ENCODE peak calls at places on chromosomes 11 and 22, in ten cellular contexts. H is colonic mucosa; N is activated CD8-positive, alpha-beta memory T cell treated with anti-CD3 and anti-CD28 coated beads for 4 hours; P is NCI-H2171; D is psoas muscle; Z is neural progenitor cell; F is PC-9; W is fibroblast of pulmonary artery; R is activated CD4-positive, alpha-beta memory T cell treated with anti-CD3 and anti-CD28 coated beads, Interleukin-2, amount 10 ng/mL, durations not matched to agents 7 days and 5 days; B is neural crest cell. Y is an unnamed sample.

GRCh38 chr11:59676205-59676604 is 7.4 kb upstream of the PATL1 start:
- DNase-seq in H (no peak), N (no peak), P (no peak), D (no peak), Z (no peak), F (no peak), W (no peak), R (no peak), B (no peak), Y (no peak)

GRCh38 chr11:13745165-13745564 is 76.7 kb downstream of the FAR1 start:
- DNase-seq in H (no peak), N (no peak), P (no peak), D (no peak), Z (no peak), F (no peak), W (peak; percentile 27), R (no peak), B (no peak), Y (no peak)

GRCh38 chr11:106524446-106524845 is 447.0 kb downstream of the AASDHPPT start:
- DNase-seq in H (no peak), N (no peak), P (peak; percentile 35), D (no peak), Z (no peak), F (no peak), W (no peak), R (no peak), B (no peak), Y (no peak)

GRCh38 chr11:14500181-14500651 is 605 bp upstream of the COPB1 start:
- DNase-seq in H (peak; percentile 74), N (peak; percentile 11), P (no peak), D (no peak), Z (peak; percentile 24), F (peak; percentile 42), W (peak; percentile 61), R (peak; percentile 63), B (no peak), Y (peak; percentile 8)

GRCh38 chr11:7056828-7057513 is 31.8 kb upstream of the RBMXL2 start:
- DNase-seq in H (no peak), N (no peak), P (no peak), D (no peak), Z (no peak), F (no peak), W (peak; percentile 44), R (no peak), B (no peak), Y (no peak)

GRCh38 chr11:969651-970205 is 44.1 kb downstream of the AP2A2 start:
- DNase-seq in H (no peak), N (no peak), P (no peak), D (no peak), Z (no peak), F (no peak), W (no peak), R (no peak), B (no peak), Y (no peak)

GRCh38 chr22:35230839-35231584 is 26.3 kb upstream of the HMGXB4 start:
- DNase-seq in H (peak; percentile 27), N (no peak), P (no peak), D (no peak), Z (no peak), F (no peak), W (no peak), R (peak; percentile 16), B (no peak), Y (no peak)

GRCh38 chr11:127600674-127601073 is 600.1 kb upstream of the KIRREL3 start:
- DNase-seq in H (no peak), N (no peak), P (no peak), D (no peak), Z (no peak), F (no peak), W (no peak), R (no peak), B (no peak), Y (no peak)

GRCh38 chr11:74025467-74026166 is 16.7 kb upstream of the UCP3 start:
- DNase-seq in H (no peak), N (no peak), P (no peak), D (no peak), Z (no peak), F (peak; percentile 73), W (peak; percentile 19), R (no peak), B (no peak), Y (no peak)

GRCh38 chr11:106644824-106645223 is 373.5 kb downstream of the GUCY1A2 start:
- DNase-seq in H (no peak), N (no peak), P (no peak), D (no peak), Z (no peak), F (no peak), W (peak; percentile 25), R (no peak), B (no peak), Y (no peak)

GRCh38 chr11:20712912-20713311 is 43.5 kb downstream of the NELL1 start:
- DNase-seq in H (no peak), N (no peak), P (no peak), D (no peak), Z (no peak), F (no peak), W (no peak), R (no peak), B (no peak), Y (no peak)

GRCh38 chr11:23903044-23903704 is 593.7 kb upstream of the LUZP2 start:
- DNase-seq in H (no peak), N (no peak), P (no peak), D (no peak), Z (no peak), F (peak; percentile 37), W (peak; percentile 94), R (no peak), B (no peak), Y (no peak)

GRCh38 chr11:4748435-4748834 is 21.3 kb downstream of the OR51F1 start:
- DNase-seq in H (no peak), N (no peak), P (no peak), D (no peak), Z (no peak), F (no peak), W (peak; percentile 0), R (no peak), B (no peak), Y (no peak)

GRCh38 chr11:116853461-116854073 is 16.1 kb upstream of the APOA1 start:
- DNase-seq in H (peak; percentile 66), N (peak; percentile 28), P (no peak), D (no peak), Z (no peak), F (peak; percentile 75), W (peak; percentile 77), R (peak; percentile 75), B (no peak), Y (no peak)

GRCh38 chr11:47234669-47235075 is 13.9 kb downstream of the ACP2 start:
- DNase-seq in H (no peak), N (no peak), P (no peak), D (peak; percentile 57), Z (no peak), F (no peak), W (peak; percentile 41), R (no peak), B (no peak), Y (no peak)

GRCh38 chr22:37860796-37861421 is 11.7 kb downstream of the EIF3L start:
- DNase-seq in H (no peak), N (no peak), P (no peak), D (no peak), Z (no peak), F (no peak), W (peak; percentile 13), R (no peak), B (no peak), Y (no peak)

GRCh38 chr22:49240016-49240380 is 587.7 kb downstream of the BRD1 start:
- DNase-seq in H (no peak), N (no peak), P (no peak), D (no peak), Z (no peak), F (no peak), W (no peak), R (no peak), B (no peak), Y (no peak)

GRCh38 chr11:22192642-22193347 is at the start of gene ANO5:
- DNase-seq in H (peak; percentile 88), N (no peak), P (peak; percentile 50), D (peak; percentile 92), Z (peak; percentile 87), F (no peak), W (peak; percentile 1), R (no peak), B (peak; percentile 57), Y (peak; percentile 59)

GRCh38 chr11:12118940-12119339 is 8.6 kb downstream of the MICAL2 start:
- DNase-seq in H (no peak), N (no peak), P (peak; percentile 9), D (no peak), Z (no peak), F (no peak), W (no peak), R (no peak), B (no peak), Y (no peak)

GRCh38 chr22:40180403-40180802 is 2.7 kb downstream of the TNRC6B start:
- DNase-seq in H (no peak), N (no peak), P (no peak), D (no peak), Z (no peak), F (no peak), W (no peak), R (no peak), B (no peak), Y (no peak)

GRCh38 chr11:120288021-120288420 is 37.1 kb upstream of the TLCD5 start:
- DNase-seq in H (no peak), N (no peak), P (no peak), D (no peak), Z (no peak), F (peak; percentile 70), W (no peak), R (no peak), B (no peak), Y (no peak)

GRCh38 chr22:19811811-19812771 is 42.6 kb downstream of the GNB1L start:
- DNase-seq in H (peak; percentile 13), N (no peak), P (no peak), D (no peak), Z (no peak), F (no peak), W (no peak), R (no peak), B (no peak), Y (no peak)

GRCh38 chr11:433111-433510 is 8.7 kb downstream of the ANO9 start:
- DNase-seq in H (no peak), N (no peak), P (no peak), D (peak; percentile 45), Z (no peak), F (no peak), W (no peak), R (no peak), B (no peak), Y (no peak)

GRCh38 chr22:42641801-42642413 is 1.5 kb upstream of the ATP5MGL start:
- DNase-seq in H (no peak), N (no peak), P (no peak), D (no peak), Z (no peak), F (no peak), W (no peak), R (no peak), B (no peak), Y (no peak)

GRCh38 chr11:100692290-100692689 is 5.2 kb downstream of the ARHGAP42 start:
- DNase-seq in H (no peak), N (no peak), P (no peak), D (no peak), Z (no peak), F (peak; percentile 88), W (no peak), R (no peak), B (no peak), Y (no peak)

GRCh38 chr11:34468209-34468841 is 29.6 kb downstream of the CAT start:
- DNase-seq in H (peak; percentile 35), N (no peak), P (peak; percentile 8), D (no peak), Z (peak; percentile 42), F (peak; percentile 46), W (peak; percentile 23), R (peak; percentile 56), B (no peak), Y (no peak)

GRCh38 chr11:111792955-111793500 is 26.8 kb upstream of the PPP2R1B start:
- DNase-seq in H (no peak), N (no peak), P (no peak), D (no peak), Z (no peak), F (no peak), W (no peak), R (no peak), B (no peak), Y (no peak)

GRCh38 chr22:17152971-17153370 is 6.1 kb downstream of the HDHD5 start:
- DNase-seq in H (peak; percentile 45), N (no peak), P (no peak), D (no peak), Z (no peak), F (no peak), W (no peak), R (no peak), B (no peak), Y (no peak)